ENCODE peak calls at places on chromosomes 7 and 10, in five cellular contexts. A is OCI-LY7, K is omental fat pad, U is AG04449, O is ascending aorta. I is an unnamed sample.
A peak's percentile ranks its signal among the peaks of the same experiment; 100 is the strongest.

GRCh38 chr7:37446371-37446770 is 2.3 kb downstream of the ELMO1 start:
- DNase-seq in A (no peak), K (no peak), U (no peak), O (no peak), I (no peak)

GRCh38 chr10:129466703-129467345 is at the start of gene MGMT:
- DNase-seq in A (peak; percentile 87), K (peak; percentile 93), U (no peak), O (peak; percentile 97), I (peak; percentile 94)

GRCh38 chr7:29684787-29685650 is 121.3 kb upstream of the WIPF3 start:
- DNase-seq in A (peak; percentile 30), K (peak; percentile 34), U (no peak), O (peak; percentile 83), I (peak; percentile 70)

GRCh38 chr10:97000487-97001182 is 168.5 kb downstream of the LCOR start:
- DNase-seq in A (no peak), K (no peak), U (no peak), O (peak; percentile 48), I (no peak)

GRCh38 chr7:7438851-7439250 is 96.8 kb downstream of the COL28A1 start:
- DNase-seq in A (no peak), K (no peak), U (peak; percentile 97), O (no peak), I (no peak)

GRCh38 chr10:13632407-13632806 is 45.6 kb downstream of the PRPF18 start:
- DNase-seq in A (no peak), K (no peak), U (no peak), O (no peak), I (no peak)

GRCh38 chr10:24209421-24209770 is 458 bp downstream of the KIAA1217 start:
- DNase-seq in A (no peak), K (no peak), U (no peak), O (no peak), I (no peak)

GRCh38 chr7:140752533-140752932 is 56.0 kb downstream of the NDUFB2 start:
- DNase-seq in A (no peak), K (no peak), U (no peak), O (no peak), I (no peak)

GRCh38 chr7:23287612-23288011 is 11.5 kb upstream of the MALSU1 start:
- DNase-seq in A (no peak), K (no peak), U (no peak), O (no peak), I (no peak)

GRCh38 chr7:139775829-139776266 is 1.9 kb downstream of the HIPK2 start:
- DNase-seq in A (peak; percentile 81), K (peak; percentile 70), U (peak; percentile 21), O (peak; percentile 86), I (peak; percentile 21)

GRCh38 chr7:151409555-151410404 is at the start of gene WDR86:
- DNase-seq in A (no peak), K (no peak), U (no peak), O (no peak), I (peak; percentile 64)

GRCh38 chr7:114175140-114175539 is 239.5 kb upstream of the FOXP2 start:
- DNase-seq in A (no peak), K (no peak), U (no peak), O (no peak), I (no peak)

GRCh38 chr10:3881622-3882021 is 96.6 kb upstream of the KLF6 start:
- DNase-seq in A (no peak), K (no peak), U (no peak), O (no peak), I (no peak)

GRCh38 chr7:86913709-86914108 is 145.7 kb downstream of the ELAPOR2 start:
- DNase-seq in A (no peak), K (no peak), U (peak; percentile 40), O (no peak), I (no peak)

GRCh38 chr7:140206963-140207362 is 30.2 kb upstream of the KDM7A start:
- DNase-seq in A (no peak), K (no peak), U (no peak), O (no peak), I (no peak)

GRCh38 chr10:8767616-8768015 is 713.1 kb downstream of the GATA3 start:
- DNase-seq in A (no peak), K (no peak), U (no peak), O (no peak), I (no peak)

GRCh38 chr7:75905785-75906604 is 9.0 kb upstream of the POR start:
- DNase-seq in A (no peak), K (peak; percentile 53), U (no peak), O (peak; percentile 83), I (no peak)

GRCh38 chr7:112272921-112273561 is 66.5 kb downstream of the ZNF277 start:
- DNase-seq in A (no peak), K (no peak), U (no peak), O (no peak), I (no peak)

GRCh38 chr10:97321032-97321806 is 2.1 kb downstream of the FRAT1 start:
- DNase-seq in A (no peak), K (no peak), U (no peak), O (peak; percentile 68), I (no peak)

GRCh38 chr10:5512881-5513698 is 11.7 kb upstream of the CALML3 start:
- DNase-seq in A (no peak), K (no peak), U (no peak), O (no peak), I (no peak)

GRCh38 chr7:55107946-55108345 is 89.1 kb downstream of the EGFR start:
- DNase-seq in A (no peak), K (no peak), U (no peak), O (no peak), I (no peak)

GRCh38 chr7:39949980-39950472 is at the start of gene CDK13:
- DNase-seq in A (peak; percentile 90), K (peak; percentile 31), U (no peak), O (peak; percentile 88), I (peak; percentile 62)

GRCh38 chr7:101172854-101173751 is 7.0 kb downstream of the NAT16 start:
- DNase-seq in A (no peak), K (no peak), U (no peak), O (peak; percentile 82), I (no peak)

GRCh38 chr7:68699090-68699711 is 899.1 kb upstream of the AUTS2 start:
- DNase-seq in A (no peak), K (no peak), U (peak; percentile 92), O (no peak), I (no peak)

GRCh38 chr10:20708305-20708704 is 188.8 kb downstream of the NEBL start:
- DNase-seq in A (no peak), K (no peak), U (no peak), O (no peak), I (no peak)

GRCh38 chr7:1457949-1458675 is 1.2 kb downstream of the MICALL2 start:
- DNase-seq in A (no peak), K (no peak), U (no peak), O (no peak), I (no peak)

GRCh38 chr7:77328669-77329068 is 87.5 kb downstream of the GSAP start:
- DNase-seq in A (no peak), K (no peak), U (no peak), O (no peak), I (no peak)

GRCh38 chr7:157461805-157462771 is 125.3 kb downstream of the DNAJB6 start:
- DNase-seq in A (no peak), K (no peak), U (no peak), O (peak; percentile 40), I (no peak)

DNA sequence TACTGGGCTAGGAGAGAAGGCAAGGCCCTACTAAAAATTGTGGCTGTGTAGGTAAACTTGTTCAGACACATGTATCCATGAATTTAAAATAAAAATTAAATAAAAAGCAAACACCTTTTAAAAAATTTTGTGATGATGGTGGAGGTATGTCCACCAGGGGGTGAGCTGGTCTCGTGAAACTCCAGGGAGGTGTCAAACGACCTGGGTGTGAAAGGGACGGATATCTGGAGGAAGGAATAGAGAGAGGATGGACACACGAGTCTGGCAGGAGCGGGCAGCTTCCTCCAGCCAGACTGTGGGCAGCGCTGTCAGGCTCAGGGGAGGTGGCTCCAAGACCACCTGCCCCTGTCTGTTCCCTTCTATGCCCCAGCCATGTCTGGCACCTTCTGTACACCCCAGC is 34.8 kb upstream of the DMBT1 start:
- DNase-seq in A (no peak), K (no peak), U (no peak), O (no peak), I (no peak)
- TF ChIP-seq CTCF in A (peak; percentile 40), K (no peak), U (no peak), O (peak; percentile 12), I (peak; percentile 50)

DNA sequence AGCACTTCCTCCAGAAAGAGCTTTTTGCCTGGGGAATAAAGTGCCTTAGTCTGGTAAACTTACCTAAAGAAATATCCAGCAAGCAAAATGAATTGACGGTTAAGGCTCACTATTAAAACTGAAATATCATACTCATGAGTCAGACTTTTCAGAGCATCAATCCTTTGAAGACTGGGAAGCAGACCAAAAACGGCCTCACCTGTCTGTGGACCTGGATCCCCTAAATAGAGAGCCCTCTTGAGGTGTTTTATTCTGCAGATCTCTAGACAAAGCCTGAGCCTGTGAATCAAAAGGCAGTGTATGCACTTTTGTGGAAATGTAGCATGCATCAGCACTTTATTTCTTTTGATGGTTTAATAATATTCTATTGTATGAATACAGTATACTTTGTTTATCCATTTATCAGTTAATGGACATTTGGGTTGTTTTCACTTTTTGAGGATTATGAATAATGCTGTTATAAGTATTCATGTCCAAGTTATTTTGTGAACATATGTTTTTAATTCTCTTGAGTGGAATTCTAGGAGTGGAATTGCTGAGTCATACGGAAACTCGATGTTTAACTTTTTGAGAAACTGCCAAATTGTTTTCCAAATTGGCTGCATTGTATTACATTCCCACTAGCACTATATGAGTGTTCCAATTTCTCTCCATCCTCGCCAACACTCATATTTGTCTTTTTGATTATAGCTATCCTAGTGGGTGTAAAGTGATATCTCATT is 449.0 kb upstream of the IGFBP3 start:
- DNase-seq in A (no peak), K (no peak), U (peak; percentile 68), O (no peak), I (no peak)
- TF ChIP-seq CTCF in A (no peak), K (no peak), U (no peak), O (no peak), I (no peak)

DNA sequence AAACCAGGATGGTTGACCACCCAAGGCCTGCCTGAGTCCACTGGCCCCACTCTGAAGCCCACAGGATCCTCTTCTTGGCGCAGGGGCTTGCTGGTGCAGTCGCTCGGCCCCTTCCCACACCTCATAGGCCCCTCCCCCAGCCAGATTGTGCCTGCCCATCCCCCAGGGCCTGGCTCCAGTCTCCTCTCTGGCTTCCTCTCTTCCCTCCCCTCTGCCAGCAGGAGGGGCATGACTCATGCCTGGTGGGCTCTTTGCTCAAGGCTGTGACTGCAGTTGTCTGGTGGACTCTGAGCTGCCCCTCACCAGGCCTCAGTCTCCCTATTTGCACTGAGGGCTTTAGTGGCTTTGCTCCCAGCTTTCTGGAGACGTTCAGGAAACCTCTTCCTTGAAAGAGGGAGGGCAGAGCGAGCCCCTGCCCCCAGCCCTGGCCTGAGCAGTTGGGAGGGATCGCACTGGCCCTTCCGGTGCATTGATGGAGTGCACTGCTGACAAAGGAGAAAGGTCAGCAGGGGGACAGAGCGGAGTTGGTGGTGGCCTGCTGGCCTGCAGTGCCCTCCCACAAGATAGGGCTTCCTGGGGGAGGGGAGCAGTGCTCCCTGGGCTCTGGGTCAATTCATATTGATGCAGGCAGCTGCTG is 60.7 kb downstream of the ZMIZ1 start:
- DNase-seq in A (no peak), K (no peak), U (no peak), O (no peak), I (peak; percentile 35)
- TF ChIP-seq CTCF in A (no peak), K (no peak), U (peak; percentile 23), O (no peak), I (no peak)

DNA sequence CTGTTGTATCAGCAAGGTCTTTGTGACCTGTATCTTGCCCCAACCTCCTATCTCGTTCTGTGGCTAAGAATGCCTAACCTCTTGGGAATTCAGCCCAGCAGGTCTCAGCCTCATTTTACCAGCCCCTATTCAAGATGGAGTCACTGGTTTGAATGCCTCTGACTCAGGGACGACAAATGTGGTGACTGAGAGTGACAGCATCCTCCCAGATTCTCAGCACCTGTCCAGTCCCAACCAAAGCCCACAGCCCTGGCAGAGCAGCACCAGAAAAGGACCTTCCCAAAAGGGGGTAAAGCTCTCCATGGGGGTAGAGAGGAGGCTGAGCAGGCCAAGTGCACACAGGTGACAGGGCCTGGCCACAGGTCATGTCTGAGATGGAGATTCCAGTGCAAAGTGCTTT is 35.4 kb upstream of the GPAM start:
- DNase-seq in A (no peak), K (no peak), U (no peak), O (no peak), I (no peak)
- TF ChIP-seq CTCF in A (no peak), K (no peak), U (no peak), O (no peak), I (no peak)